ENCODE peak calls at places on chromosomes 3 and 15, in ten cellular contexts. L, R, V, E, S, I, G, T, H and U are unnamed samples.

GRCh38 chr15:89007989-89008388 is 80.3 kb upstream of the ABHD2 start:
- DNase-seq in L (no peak), R (no peak), V (no peak), E (no peak), S (no peak), I (no peak), G (no peak), T (no peak), H (no peak), U (no peak)

GRCh38 chr3:178304758-178305157 is 231.5 kb upstream of the KCNMB2 start:
- DNase-seq in L (no peak), R (no peak), V (no peak), E (no peak), S (no peak), I (no peak), G (no peak), T (peak), H (no peak), U (no peak)

GRCh38 chr3:46276497-46277099 is 34.3 kb downstream of the CCR3 start:
- DNase-seq in L (peak), R (peak), V (no peak), E (no peak), S (no peak), I (peak), G (peak), T (no peak), H (peak), U (peak)

GRCh38 chr3:195100903-195101591 is 169.9 kb downstream of the XXYLT1 start:
- DNase-seq in L (no peak), R (no peak), V (no peak), E (no peak), S (no peak), I (no peak), G (no peak), T (no peak), H (peak), U (no peak)

GRCh38 chr3:177607596-177607995 is 410.3 kb upstream of the TBL1XR1 start:
- DNase-seq in L (no peak), R (no peak), V (no peak), E (no peak), S (no peak), I (no peak), G (no peak), T (no peak), H (no peak), U (no peak)

GRCh38 chr3:190053919-190054672 is 66.6 kb downstream of the P3H2 start:
- DNase-seq in L (no peak), R (no peak), V (peak), E (no peak), S (peak), I (no peak), G (no peak), T (peak), H (no peak), U (no peak)

GRCh38 chr3:59192473-59192872 is 142.6 kb upstream of the CFAP20DC start:
- DNase-seq in L (no peak), R (no peak), V (peak), E (no peak), S (no peak), I (no peak), G (no peak), T (peak), H (no peak), U (no peak)

GRCh38 chr3:45986303-45986982 is 9.2 kb downstream of the FYCO1 start:
- DNase-seq in L (no peak), R (no peak), V (no peak), E (no peak), S (peak), I (no peak), G (peak), T (peak), H (no peak), U (no peak)

GRCh38 chr3:49124991-49125670 is 4.5 kb upstream of the USP19 start:
- DNase-seq in L (peak), R (no peak), V (no peak), E (no peak), S (no peak), I (no peak), G (no peak), T (no peak), H (no peak), U (no peak)

GRCh38 chr3:42394579-42395288 is 15.7 kb downstream of the LYZL4 start:
- DNase-seq in L (no peak), R (no peak), V (no peak), E (no peak), S (no peak), I (no peak), G (no peak), T (no peak), H (no peak), U (no peak)

GRCh38 chr3:71075481-71075880 is 508.0 kb downstream of the FOXP1 start:
- DNase-seq in L (no peak), R (no peak), V (no peak), E (no peak), S (no peak), I (no peak), G (no peak), T (no peak), H (no peak), U (no peak)

GRCh38 chr3:79515072-79515471 is 252.7 kb downstream of the ROBO1 start:
- DNase-seq in L (no peak), R (no peak), V (no peak), E (no peak), S (no peak), I (no peak), G (no peak), T (peak), H (no peak), U (no peak)

GRCh38 chr3:51963951-51964451 is 3.3 kb downstream of the PCBP4 start:
- DNase-seq in L (no peak), R (no peak), V (no peak), E (no peak), S (no peak), I (no peak), G (no peak), T (no peak), H (no peak), U (no peak)

GRCh38 chr3:114941626-114942309 is 205.3 kb downstream of the ZBTB20 start:
- DNase-seq in L (no peak), R (no peak), V (no peak), E (no peak), S (no peak), I (no peak), G (no peak), T (no peak), H (no peak), U (no peak)

GRCh38 chr3:99175276-99175801 is 273.8 kb upstream of the DCBLD2 start:
- DNase-seq in L (no peak), R (no peak), V (no peak), E (no peak), S (no peak), I (no peak), G (no peak), T (no peak), H (no peak), U (no peak)

GRCh38 chr15:80059786-80060489 is 462 bp downstream of the ZFAND6 start:
- DNase-seq in L (peak), R (peak), V (no peak), E (peak), S (peak), I (peak), G (peak), T (no peak), H (peak), U (peak)

GRCh38 chr3:78140866-78141658 is 1101.2 kb downstream of the ROBO2 start:
- DNase-seq in L (no peak), R (no peak), V (no peak), E (no peak), S (no peak), I (no peak), G (no peak), T (peak), H (no peak), U (no peak)